ENCODE peak calls at places on chromosomes 3 and 15, in four cellular contexts. C is CD8-positive, alpha-beta memory T cell; G is neuronal stem cell; T is naive B cell. V is an unnamed sample.

GRCh38 chr3:60053518-60054265 is 1003.9 kb upstream of the CFAP20DC start:
- DNase-seq in C (no peak), G (no peak), T (no peak), V (no peak)

GRCh38 chr3:128073807-128074206 is 21.6 kb downstream of the SEC61A1 start:
- DNase-seq in C (no peak), G (no peak), T (no peak), V (no peak)

GRCh38 chr3:71064288-71064975 is 519.1 kb downstream of the FOXP1 start:
- DNase-seq in C (peak), G (peak), T (peak), V (no peak)

GRCh38 chr3:120615863-120616599 is 19.9 kb downstream of the NDUFB4 start:
- DNase-seq in C (no peak), G (no peak), T (no peak), V (no peak)

GRCh38 chr3:38084969-38085942 is 46.2 kb downstream of the DLEC1 start:
- DNase-seq in C (no peak), G (no peak), T (no peak), V (no peak)

GRCh38 chr3:161759444-161759843 is 262.8 kb downstream of the OTOL1 start:
- DNase-seq in C (no peak), G (no peak), T (no peak), V (no peak)

GRCh38 chr15:35282965-35283496 is 197.9 kb upstream of the NANOGP8 start:
- DNase-seq in C (no peak), G (no peak), T (no peak), V (no peak)

GRCh38 chr3:170506556-170506955 is 79.3 kb downstream of the SLC7A14 start:
- DNase-seq in C (no peak), G (no peak), T (no peak), V (no peak)

GRCh38 chr15:66850078-66850991 is 148.3 kb downstream of the SMAD6 start:
- DNase-seq in C (no peak), G (no peak), T (no peak), V (no peak)

GRCh38 chr3:71143493-71143892 is 440.0 kb downstream of the FOXP1 start:
- DNase-seq in C (no peak), G (no peak), T (no peak), V (no peak)

GRCh38 chr15:89090791-89091666 is 2.8 kb downstream of the ABHD2 start:
- DNase-seq in C (peak), G (no peak), T (peak), V (no peak)

GRCh38 chr15:66946578-66947164 is 118.7 kb upstream of the SMAD3 start:
- DNase-seq in C (peak), G (peak), T (peak), V (peak)

GRCh38 chr15:70722266-70723123 is 40.9 kb downstream of the UACA start:
- DNase-seq in C (peak), G (no peak), T (peak), V (no peak)

V was measured in GM12878.